ENCODE peak calls at places on chromosome 18, in four cellular contexts. X is prostate gland, G is sigmoid colon, P is left ventricle myocardium inferior. U is an unnamed sample.

GRCh38 chr18:11902522-11903292 is 5.4 kb downstream of the MPPE1 start:
- DNase-seq in X (no peak), P (no peak), G (no peak), U (no peak)

GRCh38 chr18:45399146-45399545 is 216.1 kb upstream of the SLC14A2 start:
- DNase-seq in P (no peak), X (no peak), G (no peak), U (no peak)

GRCh38 chr18:22214731-22215528 is 45.5 kb downstream of the GATA6 start:
- DNase-seq in G (no peak), P (no peak), X (no peak), U (no peak)

GRCh38 chr18:28736951-28737350 is 560.0 kb upstream of the CDH2 start:
- DNase-seq in G (no peak), X (no peak), P (no peak), U (no peak)

GRCh38 chr18:38654966-38655365 is 1089.4 kb upstream of the CELF4 start:
- DNase-seq in G (no peak), X (no peak), P (no peak), U (no peak)

GRCh38 chr18:43526436-43527150 is 249.3 kb upstream of the SYT4 start:
- DNase-seq in G (no peak), X (no peak), P (no peak), U (no peak)

GRCh38 chr18:58447342-58448190 is 181.3 kb downstream of the ALPK2 start:
- DNase-seq in P (no peak), X (no peak), G (peak), U (no peak)

GRCh38 chr18:33157893-33158292 is 282.6 kb downstream of the CCDC178 start:
- DNase-seq in P (no peak), X (no peak), G (no peak), U (no peak)

GRCh38 chr18:60191926-60192325 is 180.6 kb downstream of the MC4R start:
- DNase-seq in X (no peak), P (no peak), G (no peak), U (no peak)

GRCh38 chr18:50162486-50163304 is 32.3 kb downstream of the MYO5B start:
- DNase-seq in X (no peak), P (no peak), G (no peak), U (no peak)

GRCh38 chr18:50161806-50162205 is 33.1 kb downstream of the MYO5B start:
- DNase-seq in G (no peak), P (no peak), X (no peak), U (no peak)

GRCh38 chr18:50158866-50159653 is 35.9 kb downstream of the MYO5B start:
- DNase-seq in G (no peak), X (peak), P (no peak), U (no peak)

GRCh38 chr18:50163505-50163904 is 31.4 kb downstream of the MYO5B start:
- DNase-seq in P (no peak), G (no peak), X (no peak), U (no peak)

GRCh38 chr18:50159654-50160046 is 35.3 kb downstream of the MYO5B start:
- DNase-seq in G (no peak), P (no peak), X (no peak), U (no peak)
- H3K27ac ChIP-seq in G (no peak), P (no peak), X (no peak), U (no peak)

DNA sequence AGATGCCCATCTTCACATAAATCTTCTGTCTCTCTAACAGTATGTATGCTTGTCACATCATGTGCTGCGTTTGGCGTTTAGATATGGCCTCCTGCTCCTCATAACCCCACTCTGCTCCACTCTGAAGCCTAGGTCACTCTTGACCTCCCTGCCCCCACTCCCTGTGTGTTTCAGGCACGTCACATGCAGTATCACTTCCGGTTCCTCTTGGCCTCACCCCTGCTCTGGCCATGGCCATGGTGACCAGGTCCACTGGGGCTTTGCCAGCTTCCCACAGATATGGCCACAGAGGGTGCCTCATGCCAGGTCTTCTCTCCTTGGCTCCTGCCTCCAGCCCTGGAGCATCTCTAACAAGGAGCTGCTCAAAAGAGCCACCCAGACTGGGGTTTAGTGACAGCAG is 160.0 kb downstream of the RNF152 start:
- DNase-seq in G (no peak), X (no peak), P (no peak), U (no peak)
- H3K27ac ChIP-seq in G (peak), X (peak), P (peak), U (peak)

DNA sequence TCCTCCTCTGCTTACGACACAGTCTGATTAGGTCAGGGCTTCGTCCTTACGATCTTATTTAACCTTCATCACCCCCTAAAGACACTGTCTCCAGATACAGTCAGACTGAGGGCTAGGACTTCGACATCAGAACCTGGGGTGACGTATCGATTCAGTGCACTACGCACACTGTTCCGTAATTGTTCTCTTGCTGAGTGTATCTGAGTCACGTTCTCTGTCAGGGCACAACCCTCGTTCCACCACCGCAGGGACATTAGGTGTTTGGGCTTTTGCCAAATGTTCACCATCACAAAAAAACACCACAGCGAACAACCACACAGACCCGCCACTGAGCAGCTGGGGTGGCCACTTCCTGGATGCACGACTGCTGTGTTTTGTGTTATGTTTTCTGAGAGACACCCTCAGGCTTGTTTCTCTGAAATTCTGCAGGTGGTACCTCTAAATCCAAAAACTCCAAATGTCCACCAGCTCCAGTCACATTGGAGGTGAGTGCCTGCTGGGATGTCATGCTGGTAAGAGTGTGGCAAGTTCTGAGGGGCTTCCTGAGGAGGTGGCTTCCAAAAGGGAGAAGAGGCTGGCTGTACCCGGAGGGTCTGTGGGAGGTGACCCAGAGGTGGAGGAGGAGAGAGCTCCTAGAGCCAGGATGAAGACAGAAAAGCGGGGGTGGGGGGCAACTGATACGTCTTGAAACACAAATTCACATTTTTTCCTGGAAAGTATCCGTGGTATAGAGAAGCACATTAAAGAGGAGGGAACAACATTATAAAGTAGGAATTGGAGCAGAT is 66.6 kb downstream of the ADNP2 start:
- DNase-seq in P (no peak), X (no peak), G (no peak), U (no peak)
- H3K27ac ChIP-seq in P (no peak), X (no peak), G (no peak), U (no peak)

GRCh38 chr18:79411614-79412526 is 16.1 kb downstream of the NFATC1 start:
- DNase-seq in P (peak), X (no peak), G (no peak), U (no peak)
- H3K27ac ChIP-seq in P (no peak), X (no peak), G (no peak), U (no peak)

GRCh38 chr18:6744816-6745455 is 15.4 kb downstream of the ARHGAP28 start:
- DNase-seq in X (no peak), G (no peak), P (no peak), U (no peak)

GRCh38 chr18:6746386-6746960 is 17.0 kb downstream of the ARHGAP28 start:
- DNase-seq in P (no peak), G (no peak), X (no peak), U (no peak)

GRCh38 chr18:6743988-6744387 is 14.5 kb downstream of the ARHGAP28 start:
- DNase-seq in G (no peak), P (no peak), X (no peak), U (no peak)

GRCh38 chr18:6747646-6748045 is 18.1 kb downstream of the ARHGAP28 start:
- DNase-seq in X (no peak), G (no peak), P (no peak), U (no peak)

GRCh38 chr18:6745504-6746031 is 16.1 kb downstream of the ARHGAP28 start:
- DNase-seq in X (no peak), P (no peak), G (no peak), U (no peak)
- H3K27ac ChIP-seq in X (peak), P (no peak), G (no peak), U (no peak)

GRCh38 chr18:25299426-25299825 is 52.5 kb downstream of the ZNF521 start:
- DNase-seq in P (no peak), G (no peak), X (no peak), U (no peak)
- H3K27ac ChIP-seq in P (peak), G (peak), X (no peak), U (no peak)

GRCh38 chr18:70421471-70421870 is 132.6 kb downstream of the SOCS6 start:
- DNase-seq in P (no peak), G (no peak), X (no peak), U (no peak)

GRCh38 chr18:70423120-70423519 is 134.3 kb downstream of the SOCS6 start:
- DNase-seq in X (no peak), P (no peak), G (no peak), U (no peak)

GRCh38 chr18:70420151-70420898 is 131.5 kb downstream of the SOCS6 start:
- DNase-seq in G (no peak), P (no peak), X (no peak), U (no peak)

GRCh38 chr18:70423988-70424387 is 135.1 kb downstream of the SOCS6 start:
- DNase-seq in G (no peak), X (peak), P (no peak), U (no peak)

GRCh38 chr18:70422061-70422965 is 133.5 kb downstream of the SOCS6 start:
- DNase-seq in P (peak), X (peak), G (peak), U (peak)
- H3K27ac ChIP-seq in P (peak), X (no peak), G (peak), U (peak)

DNA sequence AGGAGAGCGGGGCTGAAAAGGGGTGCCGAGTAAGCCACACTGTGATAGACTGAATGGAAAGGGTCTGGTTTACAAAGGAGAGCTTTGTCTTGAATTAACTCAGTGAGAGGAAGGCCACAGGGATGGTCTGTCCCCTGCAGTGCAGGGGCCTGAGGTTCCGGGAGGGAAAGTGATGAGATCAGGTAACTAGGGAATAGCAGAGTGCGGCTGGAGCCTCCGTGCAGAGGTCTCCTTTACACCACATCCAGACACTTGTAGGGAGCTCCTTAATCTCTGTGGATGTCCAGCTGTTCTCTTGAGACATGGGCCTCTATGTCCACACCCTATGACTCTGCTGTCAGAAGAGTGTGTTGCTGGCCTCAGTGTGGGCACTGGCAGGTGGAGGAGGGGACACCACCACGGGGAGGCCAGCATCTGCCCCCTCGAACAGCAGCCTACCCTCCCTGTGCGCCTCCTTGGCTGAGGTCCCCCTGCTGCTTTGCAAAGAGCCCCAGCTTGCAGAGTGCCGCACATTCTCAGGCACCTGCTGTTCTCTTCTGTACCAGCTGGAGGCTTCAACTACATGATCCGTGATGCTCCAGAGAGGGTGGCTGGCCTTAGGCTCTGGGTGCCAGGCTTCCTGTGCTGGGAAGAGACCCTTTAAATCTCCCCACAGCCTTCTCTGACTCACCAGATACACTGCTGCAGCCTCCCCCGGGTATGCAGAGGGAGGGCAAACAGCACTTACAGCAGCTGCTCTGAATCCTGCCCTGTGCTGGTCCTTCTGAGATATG is 25.9 kb downstream of the ENOSF1 start:
- DNase-seq in X (no peak), P (no peak), G (no peak), U (no peak)
- H3K27ac ChIP-seq in X (no peak), P (no peak), G (no peak), U (no peak)

GRCh38 chr18:25228410-25228809 is 123.6 kb downstream of the ZNF521 start:
- DNase-seq in P (no peak), X (no peak), G (no peak), U (no peak)
- H3K27ac ChIP-seq in P (peak), X (no peak), G (peak), U (no peak)

U was measured in coronary artery.